ENCODE peak calls at places on chromosomes 13 and 19, in eight cellular contexts. T, G, J, B, S, Q, Y and L are unnamed samples.

GRCh38 chr13:66875264-66875663 is 354.9 kb downstream of the PCDH9 start:
- DNase-seq in T (no peak), G (no peak), J (no peak), B (no peak), S (no peak), Q (no peak), Y (no peak), L (no peak)

GRCh38 chr19:6362351-6362801 is 1.0 kb downstream of the CLPP start:
- DNase-seq in T (no peak), G (no peak), J (peak), B (no peak), S (no peak), Q (no peak), Y (no peak), L (no peak)

GRCh38 chr19:7427944-7428343 is 60.9 kb downstream of the PEX11G start:
- DNase-seq in T (no peak), G (no peak), J (no peak), B (no peak), S (peak), Q (no peak), Y (no peak), L (no peak)

GRCh38 chr19:3931041-3931440 is 1.8 kb upstream of the NMRK2 start:
- DNase-seq in T (no peak), G (no peak), J (no peak), B (no peak), S (no peak), Q (no peak), Y (peak), L (no peak)

GRCh38 chr19:7460562-7460966 is 28.3 kb downstream of the PEX11G start:
- DNase-seq in T (no peak), G (no peak), J (peak), B (no peak), S (peak), Q (no peak), Y (no peak), L (no peak)

GRCh38 chr13:40777166-40777956 is 6.4 kb upstream of the MRPS31 start:
- DNase-seq in T (peak), G (no peak), J (peak), B (peak), S (peak), Q (no peak), Y (no peak), L (no peak)

GRCh38 chr19:934865-935422 is 9.1 kb downstream of the ARID3A start:
- DNase-seq in T (no peak), G (peak), J (peak), B (no peak), S (peak), Q (peak), Y (peak), L (peak)

GRCh38 chr13:98978280-98978679 is 416 bp upstream of the DOCK9 start:
- DNase-seq in T (no peak), G (no peak), J (peak), B (no peak), S (peak), Q (no peak), Y (no peak), L (no peak)

GRCh38 chr13:101527130-101527529 is 74.7 kb downstream of the ITGBL1 start:
- DNase-seq in T (no peak), G (no peak), J (peak), B (no peak), S (no peak), Q (no peak), Y (no peak), L (no peak)

GRCh38 chr13:98821372-98822237 is 69.1 kb upstream of the SLC15A1 start:
- DNase-seq in T (peak), G (peak), J (peak), B (no peak), S (peak), Q (no peak), Y (no peak), L (peak)

DNA sequence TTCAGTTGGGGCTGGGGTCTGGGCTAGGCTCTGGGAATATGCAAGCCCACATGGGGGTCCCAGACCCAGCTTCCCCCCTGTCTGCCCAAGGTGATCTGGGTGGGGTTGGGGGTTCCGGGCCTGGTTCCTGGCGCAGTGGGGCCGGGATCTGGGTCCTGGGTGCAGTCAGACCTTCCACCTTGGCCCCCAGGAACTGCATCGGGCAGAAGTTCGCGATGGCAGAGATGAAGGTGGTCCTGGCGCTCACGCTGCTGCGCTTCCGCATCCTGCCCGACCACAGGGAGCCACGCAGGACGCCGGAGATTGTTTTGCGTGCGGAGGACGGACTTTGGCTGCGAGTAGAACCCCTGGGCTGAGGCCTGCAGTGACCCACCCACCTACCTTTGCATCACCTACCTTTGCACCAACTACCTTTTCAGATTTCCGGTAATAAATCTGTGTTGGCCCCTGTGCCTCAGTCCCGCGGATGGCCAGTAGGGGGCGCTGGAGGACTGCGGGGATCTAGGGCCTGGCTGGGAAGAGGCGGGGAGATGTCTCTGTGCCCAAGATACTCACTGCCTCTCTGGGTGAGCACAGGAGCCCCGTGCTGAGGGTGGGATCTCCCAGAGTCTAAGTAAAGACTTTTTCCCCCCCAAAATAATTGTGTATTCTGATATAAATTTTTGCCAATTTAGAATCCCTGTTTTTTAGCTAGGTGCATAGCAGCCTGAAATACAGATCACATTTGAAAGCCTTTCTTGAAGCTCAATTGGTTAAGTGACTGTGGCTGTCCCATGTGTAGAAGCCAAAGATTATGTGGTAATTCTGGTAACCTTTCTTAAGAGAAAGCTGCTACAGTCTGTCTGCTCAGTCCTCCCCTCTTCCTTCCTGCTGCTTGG is 11.5 kb upstream of the CYP4F3 start:
- DNase-seq in T (peak), G (peak), J (peak), B (peak), S (peak), Q (peak), Y (peak), L (peak)
- H3K4me3 ChIP-seq in T (peak), G (no peak), J (no peak), B (no peak), S (no peak), Q (no peak), Y (no peak), L (no peak)

GRCh38 chr19:38265213-38265861 is 964 bp downstream of the SPINT2 start:
- DNase-seq in T (peak), G (no peak), J (no peak), B (peak), S (no peak), Q (peak), Y (peak), L (no peak)
- TF ChIP-seq CTCF in T (no peak), G (no peak), J (no peak), B (peak), S (no peak), Q (peak), Y (no peak), L (no peak)

GRCh38 chr13:110561335-110562033 is at the start of gene RAB20:
- DNase-seq in T (peak), G (peak), J (peak), B (peak), S (peak), Q (peak), Y (peak), L (no peak)

GRCh38 chr13:110559986-110560385 is 1.5 kb downstream of the RAB20 start:
- DNase-seq in T (no peak), G (no peak), J (no peak), B (no peak), S (peak), Q (no peak), Y (no peak), L (no peak)

GRCh38 chr13:110559429-110559943 is 2.0 kb downstream of the RAB20 start:
- DNase-seq in T (no peak), G (no peak), J (peak), B (no peak), S (peak), Q (no peak), Y (peak), L (no peak)

GRCh38 chr13:110562696-110563462 is 1.4 kb upstream of the RAB20 start:
- DNase-seq in T (no peak), G (no peak), J (no peak), B (peak), S (no peak), Q (no peak), Y (no peak), L (no peak)

DNA sequence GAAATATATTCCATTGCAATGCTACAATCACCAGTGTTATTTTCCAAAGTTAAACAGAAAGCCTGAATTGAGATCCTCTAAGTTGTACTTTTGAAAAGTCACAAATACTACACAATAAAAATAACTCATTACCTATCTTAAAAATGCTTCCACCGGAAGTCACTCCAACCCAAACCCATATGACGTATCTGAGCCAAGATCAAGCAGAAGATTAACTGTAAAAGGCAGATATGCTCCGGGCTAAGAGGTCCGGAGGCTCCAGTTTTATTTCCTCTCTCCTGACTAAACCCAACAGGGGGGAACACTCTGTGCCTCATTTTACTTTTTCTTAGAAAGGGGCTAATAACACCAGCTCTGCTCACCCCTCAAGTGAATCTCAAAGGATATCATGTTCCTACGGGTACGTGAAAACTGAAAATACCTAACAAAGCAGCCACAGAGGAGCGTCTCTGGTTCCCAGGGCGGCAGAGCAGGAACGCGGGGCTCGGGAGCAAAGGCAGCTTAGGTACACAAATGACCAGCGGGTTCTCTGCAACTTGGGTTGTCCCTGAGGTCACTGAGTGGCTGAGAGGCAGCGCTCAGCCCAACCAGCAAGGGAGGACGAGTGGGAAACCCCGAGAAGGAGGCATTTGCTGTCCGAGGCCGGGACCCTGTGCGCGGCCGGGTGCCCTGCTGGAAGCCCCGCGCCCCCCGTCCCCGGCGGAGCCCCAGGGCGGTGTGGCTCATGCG is 752 bp downstream of the RAB20 start:
- DNase-seq in T (no peak), G (no peak), J (peak), B (no peak), S (peak), Q (no peak), Y (peak), L (no peak)
- H3K4me3 ChIP-seq in T (peak), G (peak), J (peak), B (peak), S (peak), Q (peak), Y (peak), L (peak)

GRCh38 chr19:48994035-48994386 is 324 bp downstream of the RUVBL2 start:
- DNase-seq in T (no peak), G (no peak), J (no peak), B (no peak), S (no peak), Q (no peak), Y (no peak), L (no peak)

GRCh38 chr19:48999481-49000325 is 6.0 kb downstream of the RUVBL2 start:
- DNase-seq in T (peak), G (peak), J (peak), B (peak), S (peak), Q (no peak), Y (peak), L (no peak)

GRCh38 chr19:48992571-48993174 is 436 bp downstream of the GYS1 start:
- DNase-seq in T (no peak), G (no peak), J (no peak), B (no peak), S (no peak), Q (no peak), Y (no peak), L (no peak)

GRCh38 chr19:48993175-48994034 is at the start of the genes GYS1 and RUVBL2:
- DNase-seq in T (peak), G (peak), J (peak), B (peak), S (peak), Q (peak), Y (peak), L (peak)

DNA sequence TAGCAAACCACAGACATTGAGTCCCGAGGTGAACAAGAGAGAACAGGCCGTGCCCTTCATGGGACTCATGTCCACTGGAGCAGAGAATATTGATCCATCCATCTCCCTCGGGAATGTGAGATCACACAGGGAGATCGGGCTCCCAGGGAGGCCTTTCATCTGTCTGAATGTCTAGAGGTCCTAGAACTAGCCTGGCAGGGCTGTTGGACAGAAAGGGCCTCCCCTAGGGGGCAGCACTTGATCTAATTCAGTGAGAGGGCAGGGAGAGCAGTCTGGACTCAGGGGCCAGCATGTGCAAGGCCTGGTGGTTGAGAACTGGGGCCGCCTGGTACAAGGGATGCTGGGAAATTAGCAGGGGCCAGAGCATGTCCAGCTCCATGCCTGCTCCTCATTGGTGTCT is 4.3 kb downstream of the RUVBL2 start:
- DNase-seq in T (peak), G (no peak), J (peak), B (peak), S (peak), Q (no peak), Y (peak), L (no peak)
- TF ChIP-seq CTCF in T (peak), G (no peak), J (peak), B (peak), S (peak), Q (peak), Y (peak), L (peak)

GRCh38 chr19:40396886-40397567 is 7.0 kb upstream of the HIPK4 start:
- DNase-seq in T (no peak), G (no peak), J (no peak), B (no peak), S (no peak), Q (no peak), Y (no peak), L (no peak)

GRCh38 chr19:40400521-40400920 is 10.5 kb upstream of the HIPK4 start:
- DNase-seq in T (no peak), G (no peak), J (no peak), B (no peak), S (peak), Q (no peak), Y (no peak), L (no peak)

GRCh38 chr19:40397568-40397906 is 7.6 kb upstream of the HIPK4 start:
- DNase-seq in T (no peak), G (no peak), J (no peak), B (no peak), S (no peak), Q (no peak), Y (no peak), L (no peak)

GRCh38 chr19:40395956-40396355 is 6.0 kb upstream of the HIPK4 start:
- DNase-seq in T (no peak), G (no peak), J (no peak), B (no peak), S (no peak), Q (no peak), Y (no peak), L (no peak)

GRCh38 chr19:40398417-40399056 is 8.6 kb upstream of the HIPK4 start:
- DNase-seq in T (peak), G (peak), J (no peak), B (peak), S (no peak), Q (no peak), Y (peak), L (no peak)
- H3K4me3 ChIP-seq in T (peak), G (no peak), J (no peak), B (no peak), S (no peak), Q (no peak), Y (no peak), L (no peak)

GRCh38 chr13:24668955-24669354 is 11.3 kb upstream of the ATP12A start:
- DNase-seq in T (no peak), G (no peak), J (no peak), B (peak), S (no peak), Q (no peak), Y (no peak), L (no peak)

GRCh38 chr13:24670174-24670573 is 10.0 kb upstream of the ATP12A start:
- DNase-seq in T (no peak), G (no peak), J (no peak), B (no peak), S (no peak), Q (no peak), Y (no peak), L (no peak)

GRCh38 chr13:24670927-24671326 is 9.3 kb upstream of the ATP12A start:
- DNase-seq in T (peak), G (no peak), J (peak), B (peak), S (peak), Q (no peak), Y (no peak), L (no peak)

GRCh38 chr13:24672141-24673132 is 7.8 kb upstream of the ATP12A start:
- DNase-seq in T (no peak), G (no peak), J (peak), B (peak), S (no peak), Q (no peak), Y (no peak), L (no peak)

DNA sequence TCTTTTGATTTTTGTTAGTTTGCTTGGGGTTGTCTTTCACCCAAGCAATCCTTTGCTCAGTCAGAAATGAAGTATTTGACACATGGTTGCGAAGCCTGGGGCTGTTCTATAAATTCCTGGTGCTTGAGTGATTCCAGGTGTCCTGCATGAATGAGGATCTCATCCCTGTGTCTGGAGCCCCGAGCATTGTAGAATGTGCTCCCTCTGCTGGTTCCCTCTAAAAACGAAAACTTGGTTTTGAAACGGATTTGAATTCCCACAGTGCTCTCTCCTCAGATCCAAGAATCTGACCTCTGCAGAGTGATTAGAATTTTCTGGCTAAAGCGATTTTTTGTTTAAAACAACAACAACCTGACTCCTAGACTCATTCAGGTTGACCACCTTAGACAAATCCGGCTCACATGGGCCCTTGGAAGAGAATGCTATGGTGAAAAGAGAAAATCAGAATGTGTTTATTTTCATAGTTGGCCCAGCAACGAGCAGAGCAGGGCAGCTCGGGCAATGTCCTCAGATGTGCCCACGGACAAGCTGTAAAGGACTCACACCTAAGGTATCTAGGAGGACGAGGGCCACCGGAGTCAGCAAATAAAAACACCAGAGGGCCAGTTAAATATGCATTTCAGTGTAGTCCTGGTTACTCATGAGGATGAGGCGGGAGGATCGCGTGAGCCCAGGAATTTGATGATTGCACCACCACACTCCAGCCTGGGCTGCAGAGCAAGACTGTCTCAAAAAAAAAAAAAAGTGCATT is 8.7 kb upstream of the ATP12A start:
- DNase-seq in T (peak), G (peak), J (peak), B (peak), S (peak), Q (no peak), Y (no peak), L (peak)
- TF ChIP-seq CTCF in T (peak), G (no peak), J (peak), B (peak), S (peak), Q (peak), Y (peak), L (peak)